ENCODE peak calls at places on chromosomes 13 and 19, in six cellular contexts. J is OCI-LY7, L is colonic mucosa, F is AG04449, Y is cardiac fibroblast, A is Peyer's patch. S is an unnamed sample.

GRCh38 chr13:48888613-48889012 is 87.1 kb upstream of the FNDC3A start:
- DNase-seq in J (no peak), L (no peak), F (no peak), Y (no peak), A (no peak), S (no peak)

GRCh38 chr13:113546571-113547247 is 37.8 kb upstream of the TFDP1 start:
- DNase-seq in J (no peak), L (no peak), F (no peak), Y (peak), A (no peak), S (no peak)

GRCh38 chr13:111505175-111505777 is 184.8 kb downstream of the TEX29 start:
- DNase-seq in J (peak), L (no peak), F (no peak), Y (peak), A (no peak), S (no peak)

GRCh38 chr13:107185889-107186288 is 618.0 kb upstream of the ARGLU1 start:
- DNase-seq in J (no peak), L (no peak), F (no peak), Y (peak), A (no peak), S (no peak)

GRCh38 chr19:40282920-40283319 is 2.2 kb downstream of the AKT2 start:
- DNase-seq in J (no peak), L (no peak), F (peak), Y (no peak), A (no peak), S (no peak)

GRCh38 chr13:108176685-108177274 is 38.6 kb downstream of the LIG4 start:
- DNase-seq in J (peak), L (peak), F (no peak), Y (peak), A (peak), S (peak)

GRCh38 chr19:14916848-14917247 is 24.4 kb upstream of the OR7C2 start:
- DNase-seq in J (peak), L (no peak), F (no peak), Y (no peak), A (no peak), S (no peak)

GRCh38 chr13:77751513-77752456 is 54.3 kb downstream of the SLAIN1 start:
- DNase-seq in J (peak), L (peak), F (no peak), Y (peak), A (no peak), S (peak)

GRCh38 chr19:14476663-14477401 is 1.7 kb upstream of the PTGER1 start:
- DNase-seq in J (peak), L (peak), F (no peak), Y (peak), A (peak), S (peak)

GRCh38 chr13:34561033-34561432 is 381.0 kb upstream of the NBEA start:
- DNase-seq in J (no peak), L (no peak), F (no peak), Y (no peak), A (no peak), S (no peak)

GRCh38 chr19:28075229-28075628 is 1137.7 kb downstream of the UQCRFS1 start:
- DNase-seq in J (no peak), L (no peak), F (no peak), Y (no peak), A (no peak), S (no peak)

GRCh38 chr13:106597190-106597589 is 29.3 kb upstream of the ARGLU1 start:
- DNase-seq in J (no peak), L (no peak), F (no peak), Y (peak), A (no peak), S (no peak)

GRCh38 chr13:80399340-80400163 is 58.6 kb upstream of the SPRY2 start:
- DNase-seq in J (no peak), L (no peak), F (no peak), Y (no peak), A (peak), S (peak)

GRCh38 chr13:44894001-44894770 is 95.1 kb downstream of the NUFIP1 start:
- DNase-seq in J (no peak), L (no peak), F (no peak), Y (no peak), A (no peak), S (peak)

GRCh38 chr13:80454245-80454644 is 113.3 kb upstream of the SPRY2 start:
- DNase-seq in J (peak), L (no peak), F (no peak), Y (peak), A (no peak), S (peak)

GRCh38 chr19:55111238-55111831 is 6.1 kb downstream of the PPP1R12C start:
- DNase-seq in J (no peak), L (no peak), F (no peak), Y (no peak), A (no peak), S (no peak)

GRCh38 chr19:7558667-7559066 is 23.1 kb downstream of the PNPLA6 start:
- DNase-seq in J (no peak), L (no peak), F (no peak), Y (no peak), A (no peak), S (no peak)

GRCh38 chr13:76600086-76600485 is 286.1 kb downstream of the KCTD12 start:
- DNase-seq in J (no peak), L (no peak), F (no peak), Y (peak), A (no peak), S (no peak)

GRCh38 chr13:43431279-43431678 is 355.5 kb downstream of the ENOX1 start:
- DNase-seq in J (no peak), L (no peak), F (no peak), Y (peak), A (no peak), S (no peak)

GRCh38 chr19:47032171-47032811 is 12.7 kb downstream of the NPAS1 start:
- DNase-seq in J (peak), L (peak), F (no peak), Y (no peak), A (peak), S (peak)

GRCh38 chr13:37701306-37701705 is 102.7 kb upstream of the POSTN start:
- DNase-seq in J (no peak), L (no peak), F (no peak), Y (peak), A (no peak), S (no peak)

GRCh38 chr19:11420429-11420893 is 1.3 kb upstream of the RGL3 start:
- DNase-seq in J (no peak), L (peak), F (no peak), Y (peak), A (no peak), S (no peak)

GRCh38 chr19:55099557-55100506 is 17.6 kb downstream of the PPP1R12C start:
- DNase-seq in J (no peak), L (no peak), F (no peak), Y (peak), A (no peak), S (no peak)

GRCh38 chr13:40304391-40304790 is 362.1 kb downstream of the FOXO1 start:
- DNase-seq in J (no peak), L (no peak), F (no peak), Y (no peak), A (no peak), S (no peak)

GRCh38 chr13:48653074-48654054 is at the start of gene CYSLTR2:
- DNase-seq in J (no peak), L (no peak), F (no peak), Y (peak), A (no peak), S (no peak)

GRCh38 chr19:34218818-34219164 is 35.6 kb upstream of the GARRE1 start:
- DNase-seq in J (no peak), L (no peak), F (no peak), Y (no peak), A (no peak), S (no peak)

GRCh38 chr19:42422576-42423461 is 4.4 kb downstream of the LIPE start:
- DNase-seq in J (peak), L (peak), F (no peak), Y (no peak), A (peak), S (peak)

GRCh38 chr13:99122171-99122570 is 78.5 kb upstream of the UBAC2 start:
- DNase-seq in J (no peak), L (no peak), F (no peak), Y (peak), A (no peak), S (no peak)

GRCh38 chr13:89514534-89515312 is 1832.8 kb upstream of the MIR17HG start:
- DNase-seq in J (no peak), L (no peak), F (no peak), Y (peak), A (no peak), S (peak)

GRCh38 chr19:8571006-8571411 is 6.2 kb downstream of the MYO1F start:
- DNase-seq in J (no peak), L (peak), F (no peak), Y (peak), A (peak), S (no peak)

GRCh38 chr13:20401586-20401957 is 124.1 kb downstream of the CRYL1 start:
- DNase-seq in J (no peak), L (no peak), F (no peak), Y (no peak), A (no peak), S (no peak)

GRCh38 chr19:55605207-55605636 is 225 bp upstream of the ZNF865 start:
- DNase-seq in J (peak), L (peak), F (peak), Y (peak), A (peak), S (peak)

GRCh38 chr19:54646331-54646841 is 16.1 kb downstream of the LILRB1 start:
- DNase-seq in J (no peak), L (no peak), F (no peak), Y (no peak), A (no peak), S (no peak)

GRCh38 chr19:1286451-1286858 is 782 bp downstream of the EFNA2 start:
- DNase-seq in J (no peak), L (no peak), F (no peak), Y (no peak), A (no peak), S (no peak)
- H3K4me3 ChIP-seq in J (no peak), L (peak), F (no peak), Y (no peak), A (peak), S (no peak)

DNA sequence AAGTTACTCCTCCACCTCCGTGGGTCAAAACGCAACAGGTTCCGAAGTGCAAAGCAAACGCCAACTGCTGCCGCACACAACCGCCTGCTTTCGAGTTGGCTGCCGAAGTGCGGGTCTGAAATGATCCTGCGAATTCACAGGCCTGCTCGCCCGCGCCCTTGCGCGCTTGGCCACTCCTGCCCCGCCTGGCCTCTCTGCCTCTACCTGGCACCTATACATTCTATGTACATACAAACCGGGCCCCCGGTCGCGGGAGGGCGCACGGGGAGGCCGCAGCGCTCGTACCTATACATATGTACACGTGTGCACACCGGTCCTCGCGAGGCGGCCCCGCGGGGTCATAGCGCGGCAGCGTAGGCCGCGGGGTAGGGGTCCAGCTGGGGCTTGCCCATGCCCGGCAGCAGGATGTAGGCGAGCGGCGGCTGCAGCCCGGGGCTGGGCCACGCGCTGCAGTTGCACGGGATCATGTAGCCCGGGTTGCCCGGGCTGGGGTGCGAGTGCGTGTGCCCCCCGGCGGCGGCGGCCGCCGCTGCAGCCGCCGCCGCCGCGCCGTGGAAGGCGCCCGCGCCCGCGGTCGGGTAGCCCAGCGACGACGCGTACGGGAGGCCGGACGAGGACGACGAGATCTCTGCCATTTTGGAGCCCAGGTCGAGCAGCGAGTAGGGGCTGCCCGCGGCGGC is 1.3 kb downstream of the SOX21 start:
- DNase-seq in J (no peak), L (no peak), F (no peak), Y (no peak), A (no peak), S (peak)
- TF ChIP-seq CTCF in J (no peak), L (no peak), F (no peak), Y (no peak), A (no peak), S (no peak)

DNA sequence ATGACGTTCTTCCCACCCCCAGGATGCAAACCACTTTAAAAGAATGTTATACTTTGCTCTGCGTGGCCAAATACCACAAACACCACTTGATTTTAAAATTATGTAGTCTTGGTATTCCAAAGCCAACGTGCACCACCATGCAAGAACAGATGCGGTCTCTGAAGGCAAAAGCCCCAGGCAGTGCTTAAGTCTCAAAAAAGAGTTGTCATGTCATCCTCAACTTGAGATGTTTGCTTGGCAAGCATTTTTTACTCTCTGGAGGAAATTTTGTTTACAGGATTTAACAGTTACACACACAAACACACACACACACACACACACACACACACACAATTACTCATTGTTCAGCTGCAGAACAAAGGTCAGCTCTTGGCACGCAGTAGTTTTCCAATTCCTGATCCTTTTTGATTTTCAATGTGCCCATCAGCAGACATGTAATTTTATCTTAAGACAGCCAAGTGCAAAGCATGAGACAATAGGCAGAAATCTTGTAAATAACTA is 106.2 kb downstream of the RGCC start:
- DNase-seq in J (no peak), L (no peak), F (no peak), Y (peak), A (no peak), S (peak)
- H3K4me3 ChIP-seq in J (no peak), L (no peak), F (no peak), Y (no peak), A (no peak), S (no peak)

GRCh38 chr19:13031917-13032623 is 36.8 kb downstream of the NFIX start:
- DNase-seq in J (no peak), L (no peak), F (no peak), Y (peak), A (no peak), S (peak)

GRCh38 chr19:13034636-13035035 is 39.4 kb downstream of the NFIX start:
- DNase-seq in J (no peak), L (no peak), F (no peak), Y (no peak), A (no peak), S (peak)

GRCh38 chr19:13033819-13034611 is 38.7 kb downstream of the NFIX start:
- DNase-seq in J (peak), L (peak), F (no peak), Y (peak), A (peak), S (peak)

GRCh38 chr19:13032837-13033236 is 37.6 kb downstream of the NFIX start:
- DNase-seq in J (no peak), L (no peak), F (no peak), Y (no peak), A (no peak), S (no peak)

DNA sequence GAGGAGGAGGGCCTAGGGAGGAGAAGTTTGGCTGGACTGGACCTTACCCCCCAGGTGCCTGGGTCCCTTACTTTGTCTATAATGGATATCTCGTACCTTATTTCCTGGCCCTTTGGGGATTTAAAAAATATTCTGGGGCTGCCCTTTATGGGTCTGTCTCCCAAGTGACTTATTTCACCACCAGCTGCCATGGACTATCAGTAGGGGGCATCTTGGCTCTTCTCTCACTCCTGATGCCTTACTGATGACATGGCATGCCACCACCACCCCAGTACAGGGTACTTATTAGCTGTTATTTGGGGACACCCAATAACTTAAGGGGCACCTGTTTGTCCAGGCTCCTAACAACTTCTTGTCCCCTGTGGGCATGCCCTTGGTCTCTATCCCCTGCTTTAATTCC is 38.0 kb downstream of the NFIX start:
- DNase-seq in J (peak), L (no peak), F (no peak), Y (no peak), A (no peak), S (no peak)
- TF ChIP-seq CTCF in J (peak), L (no peak), F (peak), Y (no peak), A (no peak), S (no peak)

DNA sequence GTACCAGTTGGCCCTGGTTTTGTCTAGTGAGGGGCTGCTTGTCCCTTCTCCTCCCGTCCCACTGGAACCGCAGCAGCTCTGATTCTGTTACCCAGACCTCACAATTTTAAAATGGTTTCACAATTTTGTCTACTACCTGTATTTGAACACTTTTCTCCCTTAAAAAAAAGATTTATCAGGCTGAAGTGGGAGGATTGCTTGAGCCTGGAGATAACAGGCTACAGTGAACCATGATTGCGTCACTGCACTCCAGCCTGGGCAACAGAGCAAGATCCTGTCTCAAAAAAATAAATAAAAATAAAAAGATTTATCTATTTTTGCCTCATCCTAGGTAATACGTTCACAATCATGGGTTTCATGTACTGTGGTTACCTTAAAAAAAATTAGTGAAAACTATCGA is 1.4 kb upstream of the IRF2BP1 start:
- DNase-seq in J (no peak), L (no peak), F (no peak), Y (no peak), A (no peak), S (no peak)
- H3K4me3 ChIP-seq in J (peak), L (peak), F (peak), Y (peak), A (no peak), S (peak)

S was measured in epithelial cell of esophagus.